ENCODE peak calls at places on chromosomes 12 and 14, in nine cellular contexts. One of them, this sample, is unnamed. For H3K4me1 and H3K9me3, the result is how much of the 10 kb centered on the place peaks cover.

GRCh38 chr12:2251485-2252179 is 198.8 kb downstream of the CACNA1C start:
- DNase-seq in right atrium auricular region: no peak
- DNase-seq in cardiac muscle cell: no peak
- DNase-seq in prostate gland: no peak
- DNase-seq in PC-9: no peak
- DNase-seq in CD4-positive, alpha-beta memory T cell: no peak
- DNase-seq in lower lobe of right lung: no peak
- DNase-seq in PC-3: no peak
- DNase-seq in A673: peak
- DNase-seq in this sample: no peak

GRCh38 chr12:90899456-90900182 is 55.4 kb downstream of the CCER1 start:
- DNase-seq in right atrium auricular region: no peak
- DNase-seq in cardiac muscle cell: no peak
- DNase-seq in prostate gland: no peak
- DNase-seq in PC-9: no peak
- DNase-seq in CD4-positive, alpha-beta memory T cell: no peak
- DNase-seq in lower lobe of right lung: no peak
- DNase-seq in PC-3: peak
- DNase-seq in A673: no peak
- DNase-seq in this sample: no peak

GRCh38 chr12:93229494-93230310 is 148.0 kb upstream of the NUDT4 start:
- DNase-seq in right atrium auricular region: no peak
- DNase-seq in cardiac muscle cell: no peak
- DNase-seq in prostate gland: no peak
- DNase-seq in PC-9: peak
- DNase-seq in CD4-positive, alpha-beta memory T cell: no peak
- DNase-seq in lower lobe of right lung: no peak
- DNase-seq in PC-3: peak
- DNase-seq in A673: peak
- DNase-seq in this sample: no peak

GRCh38 chr14:68141531-68142088 is 322.0 kb downstream of the RAD51B start:
- DNase-seq in right atrium auricular region: no peak
- DNase-seq in cardiac muscle cell: no peak
- DNase-seq in prostate gland: no peak
- DNase-seq in PC-9: peak
- DNase-seq in CD4-positive, alpha-beta memory T cell: no peak
- DNase-seq in lower lobe of right lung: no peak
- DNase-seq in PC-3: peak
- DNase-seq in A673: no peak
- DNase-seq in this sample: no peak

GRCh38 chr12:20421338-20421890 is 53.1 kb downstream of the PDE3A start:
- DNase-seq in right atrium auricular region: no peak
- DNase-seq in cardiac muscle cell: peak
- DNase-seq in prostate gland: peak
- DNase-seq in PC-9: no peak
- DNase-seq in CD4-positive, alpha-beta memory T cell: no peak
- DNase-seq in lower lobe of right lung: no peak
- DNase-seq in PC-3: no peak
- DNase-seq in A673: no peak
- DNase-seq in this sample: no peak

GRCh38 chr12:27505124-27505523 is 18.9 kb upstream of the PPFIBP1 start:
- DNase-seq in right atrium auricular region: no peak
- DNase-seq in cardiac muscle cell: no peak
- DNase-seq in prostate gland: no peak
- DNase-seq in PC-9: no peak
- DNase-seq in CD4-positive, alpha-beta memory T cell: no peak
- DNase-seq in lower lobe of right lung: no peak
- DNase-seq in PC-3: no peak
- DNase-seq in A673: no peak
- DNase-seq in this sample: no peak

GRCh38 chr12:79690156-79690605 is 583 bp downstream of the PAWR start:
- DNase-seq in right atrium auricular region: no peak
- DNase-seq in cardiac muscle cell: peak
- DNase-seq in prostate gland: no peak
- DNase-seq in PC-9: no peak
- DNase-seq in CD4-positive, alpha-beta memory T cell: peak
- DNase-seq in lower lobe of right lung: peak
- DNase-seq in PC-3: peak
- DNase-seq in A673: peak
- DNase-seq in this sample: peak

GRCh38 chr12:47813491-47814196 is 6.1 kb downstream of the HDAC7 start:
- DNase-seq in right atrium auricular region: no peak
- DNase-seq in cardiac muscle cell: peak
- DNase-seq in prostate gland: no peak
- DNase-seq in PC-9: no peak
- DNase-seq in CD4-positive, alpha-beta memory T cell: no peak
- DNase-seq in lower lobe of right lung: no peak
- DNase-seq in PC-3: no peak
- DNase-seq in A673: no peak
- DNase-seq in this sample: peak

GRCh38 chr14:84340938-84341337 is 1189.0 kb upstream of the FLRT2 start:
- DNase-seq in right atrium auricular region: no peak
- DNase-seq in cardiac muscle cell: no peak
- DNase-seq in prostate gland: no peak
- DNase-seq in PC-9: no peak
- DNase-seq in CD4-positive, alpha-beta memory T cell: no peak
- DNase-seq in lower lobe of right lung: no peak
- DNase-seq in PC-3: no peak
- DNase-seq in A673: peak
- DNase-seq in this sample: no peak

GRCh38 chr14:68309631-68310030 is 483.2 kb downstream of the ZFP36L1 start:
- DNase-seq in right atrium auricular region: no peak
- DNase-seq in cardiac muscle cell: no peak
- DNase-seq in prostate gland: no peak
- DNase-seq in PC-9: no peak
- DNase-seq in CD4-positive, alpha-beta memory T cell: no peak
- DNase-seq in lower lobe of right lung: no peak
- DNase-seq in PC-3: peak
- DNase-seq in A673: peak
- DNase-seq in this sample: no peak

GRCh38 chr14:49164074-49164473 is 422.1 kb downstream of the RPS29 start:
- DNase-seq in right atrium auricular region: no peak
- DNase-seq in cardiac muscle cell: no peak
- DNase-seq in prostate gland: no peak
- DNase-seq in PC-9: no peak
- DNase-seq in CD4-positive, alpha-beta memory T cell: no peak
- DNase-seq in lower lobe of right lung: no peak
- DNase-seq in PC-3: no peak
- DNase-seq in A673: no peak
- DNase-seq in this sample: no peak

GRCh38 chr12:109771746-109772621 is 58.4 kb downstream of the FAM222A start:
- DNase-seq in right atrium auricular region: no peak
- DNase-seq in cardiac muscle cell: no peak
- DNase-seq in prostate gland: no peak
- DNase-seq in PC-9: no peak
- DNase-seq in CD4-positive, alpha-beta memory T cell: no peak
- DNase-seq in lower lobe of right lung: peak
- DNase-seq in PC-3: no peak
- DNase-seq in A673: no peak
- DNase-seq in this sample: no peak

GRCh38 chr12:6559500-6559899 is 3.7 kb upstream of the IFFO1 start:
- DNase-seq in right atrium auricular region: no peak
- DNase-seq in cardiac muscle cell: no peak
- DNase-seq in prostate gland: no peak
- DNase-seq in PC-9: no peak
- DNase-seq in CD4-positive, alpha-beta memory T cell: no peak
- DNase-seq in lower lobe of right lung: no peak
- DNase-seq in PC-3: no peak
- DNase-seq in A673: no peak
- DNase-seq in this sample: no peak

GRCh38 chr14:42079911-42080310 is 473.2 kb downstream of the LRFN5 start:
- DNase-seq in right atrium auricular region: no peak
- DNase-seq in cardiac muscle cell: no peak
- DNase-seq in prostate gland: no peak
- DNase-seq in PC-9: no peak
- DNase-seq in CD4-positive, alpha-beta memory T cell: no peak
- DNase-seq in lower lobe of right lung: no peak
- DNase-seq in PC-3: no peak
- DNase-seq in A673: no peak
- DNase-seq in this sample: no peak

GRCh38 chr14:42078345-42078744 is 471.7 kb downstream of the LRFN5 start:
- DNase-seq in right atrium auricular region: no peak
- DNase-seq in cardiac muscle cell: no peak
- DNase-seq in prostate gland: no peak
- DNase-seq in PC-9: no peak
- DNase-seq in CD4-positive, alpha-beta memory T cell: no peak
- DNase-seq in lower lobe of right lung: no peak
- DNase-seq in PC-3: no peak
- DNase-seq in A673: no peak
- DNase-seq in this sample: no peak
- H3K27ac ChIP-seq in right atrium auricular region: no peak
- H3K27ac ChIP-seq in cardiac muscle cell: no peak
- H3K27ac ChIP-seq in prostate gland: no peak
- H3K27ac ChIP-seq in PC-9: no peak
- H3K27ac ChIP-seq in CD4-positive, alpha-beta memory T cell: no peak
- H3K27ac ChIP-seq in lower lobe of right lung: no peak
- H3K27ac ChIP-seq in PC-3: no peak
- H3K27ac ChIP-seq in A673: no peak
- H3K27ac ChIP-seq in this sample: no peak

GRCh38 chr12:104345234-104346066 is 41.9 kb downstream of the EID3 start:
- DNase-seq in right atrium auricular region: no peak
- DNase-seq in cardiac muscle cell: no peak
- DNase-seq in prostate gland: no peak
- DNase-seq in PC-9: no peak
- DNase-seq in CD4-positive, alpha-beta memory T cell: no peak
- DNase-seq in lower lobe of right lung: no peak
- DNase-seq in PC-3: no peak
- DNase-seq in A673: no peak
- DNase-seq in this sample: no peak

GRCh38 chr12:104350211-104350908 is 46.8 kb downstream of the EID3 start:
- DNase-seq in right atrium auricular region: peak
- DNase-seq in cardiac muscle cell: no peak
- DNase-seq in prostate gland: no peak
- DNase-seq in PC-9: no peak
- DNase-seq in CD4-positive, alpha-beta memory T cell: no peak
- DNase-seq in lower lobe of right lung: no peak
- DNase-seq in PC-3: no peak
- DNase-seq in A673: no peak
- DNase-seq in this sample: no peak

GRCh38 chr12:104348283-104348993 is 44.9 kb downstream of the EID3 start:
- DNase-seq in right atrium auricular region: no peak
- DNase-seq in cardiac muscle cell: no peak
- DNase-seq in prostate gland: no peak
- DNase-seq in PC-9: no peak
- DNase-seq in CD4-positive, alpha-beta memory T cell: no peak
- DNase-seq in lower lobe of right lung: no peak
- DNase-seq in PC-3: no peak
- DNase-seq in A673: no peak
- DNase-seq in this sample: no peak

GRCh38 chr12:104348994-104349494 is 45.5 kb downstream of the EID3 start:
- DNase-seq in right atrium auricular region: no peak
- DNase-seq in cardiac muscle cell: no peak
- DNase-seq in prostate gland: no peak
- DNase-seq in PC-9: no peak
- DNase-seq in CD4-positive, alpha-beta memory T cell: no peak
- DNase-seq in lower lobe of right lung: no peak
- DNase-seq in PC-3: no peak
- DNase-seq in A673: no peak
- DNase-seq in this sample: no peak

DNA sequence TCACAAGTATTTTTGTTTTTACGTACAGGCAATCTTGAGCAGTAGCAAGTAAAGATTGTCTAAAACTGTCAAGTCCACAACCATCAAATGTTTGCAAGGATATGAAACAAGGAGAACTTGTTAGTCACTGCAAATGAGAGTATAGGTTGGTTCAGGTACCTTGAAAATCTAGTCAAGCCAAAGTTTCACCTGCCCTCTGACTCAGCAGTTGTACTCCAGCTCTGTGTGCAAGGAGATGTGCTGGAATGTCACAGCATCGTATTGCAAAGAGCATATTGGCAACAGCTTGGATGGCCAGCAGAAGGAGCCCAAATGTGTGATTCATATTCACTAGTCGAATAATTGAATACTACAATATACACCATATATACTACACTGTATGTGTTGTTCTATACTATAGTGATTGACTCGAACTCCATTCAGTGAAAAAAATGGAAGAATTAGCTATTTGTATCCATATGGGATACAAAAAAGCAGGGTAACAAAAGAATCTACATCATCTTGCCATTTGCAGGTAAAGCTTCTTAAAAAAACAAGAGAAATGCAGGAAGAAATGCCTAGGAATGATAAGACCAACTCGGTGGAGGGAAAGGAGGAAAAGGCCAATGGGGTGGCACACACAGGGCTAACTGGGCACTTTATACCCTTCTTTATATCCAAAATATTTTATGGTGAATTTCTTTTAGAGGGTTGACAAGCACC is 44.0 kb downstream of the EID3 start:
- DNase-seq in right atrium auricular region: no peak
- DNase-seq in cardiac muscle cell: no peak
- DNase-seq in prostate gland: no peak
- DNase-seq in PC-9: peak
- DNase-seq in CD4-positive, alpha-beta memory T cell: no peak
- DNase-seq in lower lobe of right lung: no peak
- DNase-seq in PC-3: peak
- DNase-seq in A673: no peak
- DNase-seq in this sample: no peak
- H3K4me1 ChIP-seq in right atrium auricular region: under half
- H3K4me1 ChIP-seq in cardiac muscle cell: under half
- H3K4me1 ChIP-seq in prostate gland: under half
- H3K4me1 ChIP-seq in PC-9: half or more
- H3K4me1 ChIP-seq in CD4-positive, alpha-beta memory T cell: under half
- H3K4me1 ChIP-seq in lower lobe of right lung: under half
- H3K4me1 ChIP-seq in PC-3: under half
- H3K4me1 ChIP-seq in A673: under half
- H3K4me1 ChIP-seq in this sample: under half

DNA sequence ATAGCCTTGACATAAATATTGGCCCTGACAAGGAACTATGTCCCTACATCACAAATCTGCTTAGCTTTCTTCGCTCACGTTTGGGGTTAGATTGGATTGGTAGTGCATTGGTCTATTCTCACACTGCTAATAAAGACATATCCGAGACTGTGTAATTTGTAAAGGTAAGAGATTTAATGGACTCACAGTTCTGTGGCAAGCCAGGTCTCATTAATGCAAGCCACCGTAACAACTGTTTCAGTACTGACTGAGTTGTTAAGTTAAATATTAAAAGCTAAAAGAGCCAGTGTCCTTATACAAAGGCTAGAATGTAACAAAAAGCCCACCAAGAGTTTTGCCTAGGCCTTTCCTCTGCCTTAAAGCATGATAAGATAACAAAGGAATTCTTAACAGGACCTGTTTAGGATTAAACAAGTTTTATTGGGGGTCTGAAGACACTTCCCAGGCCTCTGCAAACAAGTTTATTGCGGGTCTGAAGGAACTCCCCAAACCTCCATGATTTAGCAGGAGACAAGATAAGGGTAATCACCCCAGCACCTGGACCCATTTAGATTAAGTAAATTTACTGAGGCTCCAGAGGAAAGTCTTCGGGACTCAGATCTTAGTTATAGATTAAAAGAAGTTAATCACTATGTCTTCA is 88.2 kb upstream of the PTGDR start:
- DNase-seq in right atrium auricular region: no peak
- DNase-seq in cardiac muscle cell: no peak
- DNase-seq in prostate gland: no peak
- DNase-seq in PC-9: no peak
- DNase-seq in CD4-positive, alpha-beta memory T cell: no peak
- DNase-seq in lower lobe of right lung: no peak
- DNase-seq in PC-3: no peak
- DNase-seq in A673: no peak
- DNase-seq in this sample: no peak
- H3K9me3 ChIP-seq in right atrium auricular region: under half
- H3K9me3 ChIP-seq in cardiac muscle cell: under half
- H3K9me3 ChIP-seq in prostate gland: under half
- H3K9me3 ChIP-seq in PC-9: under half
- H3K9me3 ChIP-seq in CD4-positive, alpha-beta memory T cell: under half
- H3K9me3 ChIP-seq in lower lobe of right lung: under half
- H3K9me3 ChIP-seq in PC-3: under half
- H3K9me3 ChIP-seq in A673: under half
- H3K9me3 ChIP-seq in this sample: under half

GRCh38 chr12:108613548-108613947 is 15.7 kb upstream of the TMEM119 start:
- DNase-seq in right atrium auricular region: no peak
- DNase-seq in cardiac muscle cell: no peak
- DNase-seq in prostate gland: no peak
- DNase-seq in PC-9: no peak
- DNase-seq in CD4-positive, alpha-beta memory T cell: no peak
- DNase-seq in lower lobe of right lung: no peak
- DNase-seq in PC-3: no peak
- DNase-seq in A673: no peak
- DNase-seq in this sample: no peak
- H3K27ac ChIP-seq in right atrium auricular region: no peak
- H3K27ac ChIP-seq in cardiac muscle cell: no peak
- H3K27ac ChIP-seq in prostate gland: no peak
- H3K27ac ChIP-seq in PC-9: no peak
- H3K27ac ChIP-seq in CD4-positive, alpha-beta memory T cell: no peak
- H3K27ac ChIP-seq in lower lobe of right lung: no peak
- H3K27ac ChIP-seq in PC-3: no peak
- H3K27ac ChIP-seq in A673: no peak
- H3K27ac ChIP-seq in this sample: no peak

This sample was measured in SJCRH30.